ENCODE peak calls at places on chromosomes 3 and 15, in ten cellular contexts. P is midbrain; F is stimulated activated CD4-positive, alpha-beta T cell treated with anti-CD3 and anti-CD28 coated beads, Interleukin-2, amount 100 ng/mL, for 24 hours; R is effector CD4-positive, alpha-beta T cell; W is OCI-M1; I is foreskin fibroblast; D is SHP77; H is mucosa of descending colon; A is WERI-Rb-1; T is stimulated activated naive CD4-positive, alpha-beta T cell. Z is an unnamed sample.

GRCh38 chr15:39685999-39686613 is 96.5 kb downstream of the FSIP1 start:
- DNase-seq in I (peak), R (peak), A (peak), F (peak), T (no peak), H (peak), P (peak), D (peak), W (peak), Z (no peak)

GRCh38 chr3:129317014-129317771 is 38.5 kb downstream of the HMCES start:
- DNase-seq in P (no peak), H (peak), R (no peak), T (no peak), W (no peak), I (no peak), D (no peak), A (no peak), F (no peak), Z (no peak)

GRCh38 chr3:59245300-59245878 is 195.6 kb upstream of the CFAP20DC start:
- DNase-seq in F (no peak), D (no peak), I (no peak), R (no peak), P (no peak), A (no peak), H (no peak), W (no peak), T (no peak), Z (no peak)

GRCh38 chr3:108538083-108538482 is 27.7 kb upstream of the MYH15 start:
- DNase-seq in R (no peak), H (no peak), P (no peak), I (no peak), A (no peak), T (no peak), D (no peak), F (no peak), W (no peak), Z (no peak)

GRCh38 chr3:18098960-18099587 is 326.1 kb downstream of the SATB1 start:
- DNase-seq in T (no peak), A (no peak), D (no peak), F (peak), P (no peak), W (no peak), R (no peak), I (peak), H (no peak), Z (peak)

GRCh38 chr3:126983653-126984390 is 907 bp downstream of the PLXNA1 start:
- DNase-seq in D (no peak), R (peak), W (peak), H (no peak), I (no peak), P (peak), A (peak), T (peak), F (peak), Z (peak)

GRCh38 chr3:152121292-152121654 is 147.5 kb upstream of the MBNL1 start:
- DNase-seq in A (no peak), D (no peak), H (no peak), T (no peak), W (no peak), I (peak), F (no peak), P (no peak), R (no peak), Z (no peak)

GRCh38 chr3:45021524-45021923 is 4.6 kb upstream of the CLEC3B start:
- DNase-seq in I (no peak), T (no peak), F (no peak), W (no peak), R (no peak), H (no peak), P (no peak), D (no peak), A (no peak), Z (no peak)

GRCh38 chr3:170909129-170909903 is 879 bp upstream of the EIF5A2 start:
- DNase-seq in A (no peak), R (no peak), W (peak), D (no peak), P (no peak), T (no peak), F (no peak), H (peak), I (peak), Z (no peak)

GRCh38 chr3:42498791-42499477 is 3.5 kb upstream of the VIPR1 start:
- DNase-seq in A (peak), R (no peak), H (no peak), F (peak), D (no peak), T (no peak), I (no peak), P (no peak), W (no peak), Z (peak)

GRCh38 chr15:78085928-78086327 is 6.4 kb upstream of the SH2D7 start:
- DNase-seq in P (no peak), I (no peak), H (no peak), W (peak), T (no peak), D (no peak), A (no peak), F (no peak), R (no peak), Z (no peak)

GRCh38 chr3:101185341-101185740 is 135.0 kb downstream of the IMPG2 start:
- DNase-seq in R (no peak), T (no peak), H (no peak), I (no peak), W (no peak), D (no peak), F (no peak), P (no peak), A (no peak), Z (no peak)

GRCh38 chr15:61584410-61584809 is 355.3 kb upstream of the RORA start:
- DNase-seq in H (no peak), R (no peak), A (no peak), P (no peak), I (no peak), F (no peak), T (no peak), W (peak), D (no peak), Z (no peak)

GRCh38 chr3:127680146-127680661 is 7.5 kb downstream of the ABTB1 start:
- DNase-seq in W (no peak), H (no peak), D (no peak), F (no peak), T (no peak), A (peak), R (no peak), I (no peak), P (no peak), Z (no peak)

GRCh38 chr15:78195735-78196201 is 38.6 kb downstream of the ACSBG1 start:
- DNase-seq in A (peak), T (peak), H (peak), F (peak), D (peak), P (no peak), I (no peak), W (peak), R (peak), Z (peak)

GRCh38 chr3:172061724-172062184 is 22.4 kb downstream of the FNDC3B start:
- DNase-seq in D (no peak), T (no peak), A (no peak), F (no peak), W (peak), I (no peak), H (peak), R (no peak), P (peak), Z (no peak)

GRCh38 chr3:153070153-153070868 is 91.7 kb upstream of the RAP2B start:
- DNase-seq in D (no peak), H (no peak), T (no peak), I (peak), F (no peak), W (peak), R (no peak), P (no peak), A (no peak), Z (no peak)

GRCh38 chr15:62983956-62984355 is 58.6 kb upstream of the TPM1 start:
- DNase-seq in P (no peak), D (no peak), A (no peak), T (no peak), F (no peak), I (no peak), H (no peak), R (no peak), W (peak), Z (no peak)

GRCh38 chr15:91694829-91695205 is 158.7 kb upstream of the SLCO3A1 start:
- DNase-seq in A (no peak), W (peak), R (no peak), P (no peak), I (no peak), F (no peak), D (no peak), T (no peak), H (peak), Z (no peak)

GRCh38 chr3:177547953-177548352 is 350.7 kb upstream of the TBL1XR1 start:
- DNase-seq in W (no peak), A (no peak), H (no peak), R (no peak), T (no peak), P (peak), D (no peak), F (no peak), I (no peak), Z (no peak)

GRCh38 chr3:98843301-98843959 is 58.1 kb downstream of the DCBLD2 start:
- DNase-seq in T (no peak), I (no peak), H (no peak), W (no peak), D (no peak), P (no peak), F (no peak), R (no peak), A (no peak), Z (no peak)